ENCODE peak calls at places on chromosomes 12 and 14, in five cellular contexts. One of them, this sample, is unnamed.

GRCh38 chr14:72801841-72802587 is 91.9 kb downstream of the DPF3 start:
- DNase-seq in body of pancreas: no peak
- DNase-seq in astrocyte: no peak
- DNase-seq in CD4-positive, CD25-positive, alpha-beta regulatory T cell: no peak
- DNase-seq in ovary: no peak
- DNase-seq in this sample: no peak

GRCh38 chr14:34662558-34663088 is 32.7 kb upstream of the SNX6 start:
- DNase-seq in body of pancreas: no peak
- DNase-seq in astrocyte: no peak
- DNase-seq in CD4-positive, CD25-positive, alpha-beta regulatory T cell: no peak
- DNase-seq in ovary: no peak
- DNase-seq in this sample: no peak

GRCh38 chr12:104410326-104410725 is 46.4 kb upstream of the CHST11 start:
- DNase-seq in body of pancreas: no peak
- DNase-seq in astrocyte: no peak
- DNase-seq in CD4-positive, CD25-positive, alpha-beta regulatory T cell: no peak
- DNase-seq in ovary: no peak
- DNase-seq in this sample: no peak

GRCh38 chr12:40963761-40964160 is 224.4 kb upstream of the PDZRN4 start:
- DNase-seq in body of pancreas: no peak
- DNase-seq in astrocyte: no peak
- DNase-seq in CD4-positive, CD25-positive, alpha-beta regulatory T cell: no peak
- DNase-seq in ovary: no peak
- DNase-seq in this sample: no peak

GRCh38 chr12:96516472-96517417 is 27.4 kb downstream of the CFAP54 start:
- DNase-seq in body of pancreas: peak; percentile 61
- DNase-seq in astrocyte: peak; percentile 52
- DNase-seq in CD4-positive, CD25-positive, alpha-beta regulatory T cell: peak; percentile 83
- DNase-seq in ovary: peak; percentile 75
- DNase-seq in this sample: peak; percentile 77

GRCh38 chr12:106267535-106267934 is 19.7 kb upstream of the CKAP4 start:
- DNase-seq in body of pancreas: no peak
- DNase-seq in astrocyte: no peak
- DNase-seq in CD4-positive, CD25-positive, alpha-beta regulatory T cell: no peak
- DNase-seq in ovary: no peak
- DNase-seq in this sample: no peak

GRCh38 chr12:107207931-107208515 is 114.7 kb upstream of the CRY1 start:
- DNase-seq in body of pancreas: no peak
- DNase-seq in astrocyte: peak; percentile 63
- DNase-seq in CD4-positive, CD25-positive, alpha-beta regulatory T cell: no peak
- DNase-seq in ovary: no peak
- DNase-seq in this sample: no peak

GRCh38 chr14:102408729-102409128 is 46.0 kb downstream of the TECPR2 start:
- DNase-seq in body of pancreas: no peak
- DNase-seq in astrocyte: no peak
- DNase-seq in CD4-positive, CD25-positive, alpha-beta regulatory T cell: no peak
- DNase-seq in ovary: no peak
- DNase-seq in this sample: no peak

GRCh38 chr14:104870368-104871144 is 5.5 kb downstream of the CEP170B start:
- DNase-seq in body of pancreas: peak; percentile 42
- DNase-seq in astrocyte: no peak
- DNase-seq in CD4-positive, CD25-positive, alpha-beta regulatory T cell: no peak
- DNase-seq in ovary: peak; percentile 36
- DNase-seq in this sample: no peak

GRCh38 chr12:56020437-56021189 is at the start of gene IKZF4:
- DNase-seq in body of pancreas: peak; percentile 27
- DNase-seq in astrocyte: no peak
- DNase-seq in CD4-positive, CD25-positive, alpha-beta regulatory T cell: no peak
- DNase-seq in ovary: peak; percentile 91
- DNase-seq in this sample: no peak

GRCh38 chr12:108447168-108447840 is 67.8 kb upstream of the FICD start:
- DNase-seq in body of pancreas: no peak
- DNase-seq in astrocyte: no peak
- DNase-seq in CD4-positive, CD25-positive, alpha-beta regulatory T cell: no peak
- DNase-seq in ovary: no peak
- DNase-seq in this sample: no peak

GRCh38 chr12:42691991-42692557 is 102.5 kb upstream of the PRICKLE1 start:
- DNase-seq in body of pancreas: no peak
- DNase-seq in astrocyte: no peak
- DNase-seq in CD4-positive, CD25-positive, alpha-beta regulatory T cell: no peak
- DNase-seq in ovary: no peak
- DNase-seq in this sample: no peak

GRCh38 chr14:78403278-78403815 is 233.2 kb downstream of the NRXN3 start:
- DNase-seq in body of pancreas: no peak
- DNase-seq in astrocyte: peak; percentile 71
- DNase-seq in CD4-positive, CD25-positive, alpha-beta regulatory T cell: no peak
- DNase-seq in ovary: no peak
- DNase-seq in this sample: no peak

DNA sequence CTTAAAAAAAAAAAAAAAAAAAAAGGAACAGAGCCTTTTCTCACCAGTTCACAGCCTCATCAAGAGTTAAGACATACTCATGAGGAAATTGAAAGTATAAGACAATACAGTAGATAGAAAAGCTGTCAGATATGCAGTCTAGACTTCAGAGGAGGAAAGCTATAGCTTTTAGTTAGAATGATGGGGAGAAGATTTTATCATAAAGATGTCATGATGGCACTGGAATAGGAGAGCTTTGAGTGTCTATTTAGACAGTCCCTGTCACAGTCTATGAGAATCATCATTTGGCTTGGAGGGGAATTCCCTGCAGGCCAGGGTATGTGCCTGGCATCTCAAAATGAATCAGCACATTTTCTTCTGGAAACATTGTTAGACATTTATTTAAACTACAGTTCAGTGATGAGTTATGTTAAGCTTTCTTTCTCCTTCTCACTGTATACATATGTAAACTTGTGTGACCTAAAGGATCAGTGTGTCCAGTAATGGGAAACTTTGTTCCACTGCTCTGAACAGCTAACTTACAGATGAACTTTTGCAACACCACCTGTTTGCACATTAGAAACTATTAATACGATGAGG is 2.9 kb upstream of the RAB35 start:
- DNase-seq in body of pancreas: no peak
- DNase-seq in astrocyte: no peak
- DNase-seq in CD4-positive, CD25-positive, alpha-beta regulatory T cell: no peak
- DNase-seq in ovary: no peak
- DNase-seq in this sample: no peak
- H3K27ac ChIP-seq in body of pancreas: no peak overlapping the region
- H3K27ac ChIP-seq in astrocyte: peak overlapping the region; percentile 13
- H3K27ac ChIP-seq in CD4-positive, CD25-positive, alpha-beta regulatory T cell: peak overlapping the region; percentile 58
- H3K27ac ChIP-seq in ovary: no peak overlapping the region
- H3K27ac ChIP-seq in this sample: no peak overlapping the region

GRCh38 chr12:52026267-52026666 is 19.5 kb downstream of the TAMALIN start:
- DNase-seq in body of pancreas: no peak
- DNase-seq in astrocyte: no peak
- DNase-seq in CD4-positive, CD25-positive, alpha-beta regulatory T cell: no peak
- DNase-seq in ovary: no peak
- DNase-seq in this sample: no peak

GRCh38 chr12:52023182-52023975 is 16.6 kb downstream of the TAMALIN start:
- DNase-seq in body of pancreas: peak; percentile 91
- DNase-seq in astrocyte: peak; percentile 25
- DNase-seq in CD4-positive, CD25-positive, alpha-beta regulatory T cell: peak; percentile 87
- DNase-seq in ovary: peak; percentile 93
- DNase-seq in this sample: peak; percentile 84

GRCh38 chr12:52023976-52024688 is 17.4 kb downstream of the TAMALIN start:
- DNase-seq in body of pancreas: peak; percentile 8
- DNase-seq in astrocyte: peak; percentile 18
- DNase-seq in CD4-positive, CD25-positive, alpha-beta regulatory T cell: no peak
- DNase-seq in ovary: no peak
- DNase-seq in this sample: no peak

GRCh38 chr12:52027085-52027843 is 20.5 kb downstream of the TAMALIN start:
- DNase-seq in body of pancreas: no peak
- DNase-seq in astrocyte: no peak
- DNase-seq in CD4-positive, CD25-positive, alpha-beta regulatory T cell: no peak
- DNase-seq in ovary: no peak
- DNase-seq in this sample: no peak

DNA sequence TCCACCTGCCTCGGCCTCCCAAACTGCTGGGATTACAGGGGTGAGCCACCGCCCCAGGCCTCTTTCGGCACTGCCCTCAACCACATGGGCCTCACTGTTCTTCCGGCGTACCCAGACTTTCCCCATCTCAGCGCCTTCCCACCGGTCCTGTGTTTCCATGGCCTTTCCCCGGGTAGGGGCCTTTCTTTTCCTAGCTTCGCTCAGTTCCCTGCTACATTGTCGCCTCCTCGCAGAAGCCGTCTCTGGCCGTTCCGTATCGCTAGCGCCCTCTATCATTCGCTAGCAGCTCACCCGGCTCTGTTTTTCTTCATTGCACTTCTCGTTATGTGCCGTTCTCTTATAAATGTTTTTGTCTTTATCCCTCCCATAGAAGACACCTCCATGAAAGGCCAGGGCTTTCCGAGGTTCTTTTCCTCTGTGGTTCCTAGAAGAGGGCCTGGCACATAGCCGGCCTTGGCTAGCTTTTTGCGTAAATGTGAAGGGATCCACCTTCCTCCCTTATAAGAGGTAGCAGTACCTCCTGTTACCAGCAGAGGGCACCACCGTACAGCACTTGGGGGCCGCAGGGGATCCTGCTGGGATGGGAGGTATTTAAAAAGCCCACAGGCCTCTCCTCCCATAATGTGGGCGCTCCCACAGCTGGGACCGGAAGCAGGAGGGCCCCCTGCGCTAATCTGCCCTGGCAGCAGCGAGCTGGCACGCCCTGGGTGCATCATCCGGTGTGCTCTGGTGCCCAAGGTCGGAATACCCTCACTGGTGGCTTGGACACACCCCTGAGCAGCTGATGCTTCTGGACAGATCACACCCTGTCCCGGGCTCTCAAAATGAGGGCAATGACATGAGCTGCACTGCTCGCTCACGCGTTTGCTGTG is 18.8 kb downstream of the TAMALIN start:
- DNase-seq in body of pancreas: peak; percentile 85
- DNase-seq in astrocyte: peak; percentile 55
- DNase-seq in CD4-positive, CD25-positive, alpha-beta regulatory T cell: peak; percentile 86
- DNase-seq in ovary: peak; percentile 89
- DNase-seq in this sample: peak; percentile 80
- H3K4me1 ChIP-seq in body of pancreas: peaks cover 39% of the 10 kb centered on the region
- H3K4me1 ChIP-seq in astrocyte: peaks cover 13% of the 10 kb centered on the region
- H3K4me1 ChIP-seq in CD4-positive, CD25-positive, alpha-beta regulatory T cell: peaks cover 35% of the 10 kb centered on the region
- H3K4me1 ChIP-seq in ovary: peaks cover 8% of the 10 kb centered on the region
- H3K4me1 ChIP-seq in this sample: peaks cover 31% of the 10 kb centered on the region

DNA sequence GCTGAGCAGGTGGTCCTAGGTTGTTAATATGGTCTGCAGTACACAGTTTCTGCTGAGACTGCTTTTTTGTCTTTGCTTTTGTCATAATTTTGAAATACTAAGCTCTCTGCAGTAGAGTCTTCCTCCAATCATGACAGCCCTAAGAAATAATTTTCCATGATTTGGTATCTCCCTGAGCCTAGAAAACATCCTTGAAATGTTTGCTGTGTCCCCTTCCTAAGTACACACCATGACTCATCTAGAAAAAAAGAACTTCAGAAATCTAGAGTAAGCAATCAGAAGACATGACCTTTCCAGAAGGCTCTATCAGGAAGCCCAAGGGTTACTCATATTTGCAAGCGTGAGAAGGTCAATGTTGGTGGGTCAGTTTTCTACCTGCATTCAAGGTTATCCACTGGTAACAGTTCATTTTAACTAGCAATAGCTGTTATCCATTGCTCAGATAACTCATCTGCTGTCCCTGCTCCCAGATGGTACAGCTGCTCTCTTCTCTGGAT is 16.4 kb downstream of the DAD1 start:
- DNase-seq in body of pancreas: no peak
- DNase-seq in astrocyte: no peak
- DNase-seq in CD4-positive, CD25-positive, alpha-beta regulatory T cell: no peak
- DNase-seq in ovary: no peak
- DNase-seq in this sample: no peak
- H3K27ac ChIP-seq in body of pancreas: peak overlapping the region; percentile 14
- H3K27ac ChIP-seq in astrocyte: peak overlapping the region; percentile 25
- H3K27ac ChIP-seq in CD4-positive, CD25-positive, alpha-beta regulatory T cell: no peak overlapping the region
- H3K27ac ChIP-seq in ovary: no peak overlapping the region
- H3K27ac ChIP-seq in this sample: no peak overlapping the region

DNA sequence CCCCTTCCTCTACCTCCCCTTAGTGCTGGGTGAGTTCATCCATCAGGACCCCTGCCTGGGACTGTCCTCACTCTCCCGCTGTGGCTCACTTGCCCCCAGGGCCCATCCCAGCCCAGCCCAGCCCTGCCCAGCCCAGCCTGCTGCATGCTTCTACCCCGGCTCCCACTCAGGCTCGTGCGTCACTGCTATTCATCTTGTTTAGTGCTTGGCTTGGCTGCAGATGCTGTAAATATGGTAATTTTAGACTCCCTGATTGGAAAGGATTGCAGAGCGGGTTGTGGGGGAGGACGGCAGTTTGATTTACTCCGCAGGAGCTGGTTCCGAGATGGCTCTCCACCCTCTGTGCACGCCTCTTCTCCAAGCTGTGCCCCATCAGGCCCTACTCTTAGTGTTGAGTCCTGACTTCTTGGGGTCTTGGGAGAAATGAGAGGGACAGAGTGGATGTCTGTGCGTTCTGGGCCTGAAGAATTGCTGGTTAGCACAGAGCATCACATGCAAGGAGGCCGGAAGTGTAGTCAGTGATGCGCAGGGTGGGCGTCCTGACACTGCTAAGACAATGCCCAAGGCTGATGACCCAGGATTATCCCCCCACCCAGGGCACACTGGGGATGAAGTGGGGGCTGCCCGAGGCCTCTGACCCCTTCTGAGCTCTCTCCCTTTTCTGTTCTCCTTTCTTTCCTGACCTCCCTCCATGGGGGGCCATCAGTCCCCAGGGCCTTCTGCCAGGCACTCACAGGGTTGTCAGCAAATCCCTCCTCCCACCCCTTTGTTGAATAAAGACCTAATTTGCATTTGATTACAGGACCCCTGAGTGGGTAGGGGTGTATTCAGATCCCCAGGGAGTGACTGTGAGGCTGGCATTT is 244.4 kb downstream of the ZFP36L1 start:
- DNase-seq in body of pancreas: peak; percentile 57
- DNase-seq in astrocyte: peak; percentile 99
- DNase-seq in CD4-positive, CD25-positive, alpha-beta regulatory T cell: no peak
- DNase-seq in ovary: peak; percentile 93
- DNase-seq in this sample: no peak
- H3K4me1 ChIP-seq in body of pancreas: peaks cover 49% of the 10 kb centered on the region
- H3K4me1 ChIP-seq in astrocyte: peaks cover 51% of the 10 kb centered on the region
- H3K4me1 ChIP-seq in CD4-positive, CD25-positive, alpha-beta regulatory T cell: no peaks in the 10 kb centered on the region
- H3K4me1 ChIP-seq in ovary: peaks cover 40% of the 10 kb centered on the region
- H3K4me1 ChIP-seq in this sample: no peaks in the 10 kb centered on the region

DNA sequence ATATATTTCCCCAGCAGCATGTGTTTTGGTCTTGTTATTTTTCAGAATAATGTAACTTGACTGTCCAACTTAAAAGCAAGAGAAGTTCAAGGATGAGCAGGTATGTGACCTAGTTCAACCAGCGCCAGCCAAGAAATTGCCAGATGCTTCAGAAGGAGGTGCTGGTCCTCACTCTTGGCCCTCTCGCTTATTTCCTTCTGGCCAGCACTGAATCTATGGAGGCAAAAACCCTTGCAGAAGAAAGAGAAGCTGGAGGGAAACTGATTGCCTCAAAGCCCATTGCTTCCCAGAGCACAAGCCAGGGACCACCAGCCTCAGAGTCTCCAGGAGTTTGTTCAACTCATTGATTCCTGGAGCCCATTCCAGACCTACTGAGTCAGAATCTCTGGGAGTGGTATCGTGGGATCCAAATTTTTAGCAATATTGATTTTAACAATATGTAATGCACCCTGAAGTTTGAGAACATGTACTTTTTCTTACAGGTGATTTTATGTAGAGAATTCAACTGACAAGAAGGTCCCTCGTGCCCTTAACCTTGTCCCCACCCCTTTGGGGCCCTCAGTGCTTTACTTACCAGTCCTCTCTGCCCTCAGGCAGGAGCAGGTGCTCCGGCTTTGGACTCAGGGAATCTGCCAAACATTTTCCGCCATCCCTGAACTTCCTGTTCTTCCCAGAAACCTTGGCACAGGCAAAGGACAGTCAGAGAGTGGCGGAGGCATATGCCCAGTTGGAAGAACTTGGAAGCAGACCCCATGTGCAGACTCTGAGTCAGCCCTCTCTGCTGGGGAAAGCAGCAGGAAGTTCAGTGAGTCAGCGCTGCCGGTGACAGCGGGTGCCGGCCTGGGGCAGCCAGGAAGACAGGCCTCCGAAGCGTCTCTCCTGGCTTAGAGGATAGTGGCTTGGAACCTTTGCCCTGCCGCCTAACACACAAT is 10.3 kb downstream of the BEST3 start:
- DNase-seq in body of pancreas: peak; percentile 29
- DNase-seq in astrocyte: peak; percentile 95
- DNase-seq in CD4-positive, CD25-positive, alpha-beta regulatory T cell: no peak
- DNase-seq in ovary: peak; percentile 41
- DNase-seq in this sample: no peak
- H3K27ac ChIP-seq in body of pancreas: no peak overlapping the region
- H3K27ac ChIP-seq in astrocyte: peak overlapping the region; percentile 86
- H3K27ac ChIP-seq in CD4-positive, CD25-positive, alpha-beta regulatory T cell: no peak overlapping the region
- H3K27ac ChIP-seq in ovary: no peak overlapping the region
- H3K27ac ChIP-seq in this sample: no peak overlapping the region

This sample was measured in CD8-positive, alpha-beta memory T cell.